ENCODE peak calls at places on chromosomes 6 and 20, in five cellular contexts. M is left ventricle myocardium inferior, N is lower lobe of right lung, H is fibroblast of lung, Z is PC-9. X is an unnamed sample.

GRCh38 chr6:26363882-26364825 is 844 bp upstream of the BTN3A2 start:
- DNase-seq in N (no peak), Z (no peak), M (no peak), H (peak), X (peak)

GRCh38 chr20:32436968-32437367 is 78.8 kb downstream of the ASXL1 start:
- DNase-seq in N (no peak), H (no peak), Z (no peak), M (no peak), X (no peak)

GRCh38 chr6:12232339-12232738 is 57.8 kb upstream of the EDN1 start:
- DNase-seq in Z (no peak), H (peak), M (no peak), N (no peak), X (peak)

GRCh38 chr6:34027939-34028441 is 117.9 kb downstream of the GRM4 start:
- DNase-seq in N (no peak), H (no peak), M (no peak), Z (no peak), X (no peak)

GRCh38 chr20:19672498-19672897 is 85.6 kb upstream of the RIN2 start:
- DNase-seq in N (no peak), M (no peak), H (no peak), Z (no peak), X (no peak)

GRCh38 chr6:111113731-111114438 is 26.6 kb downstream of the SLC16A10 start:
- DNase-seq in Z (no peak), M (peak), N (no peak), H (peak), X (peak)

GRCh38 chr6:31643818-31644454 is 8.5 kb downstream of the BAG6 start:
- DNase-seq in N (no peak), M (no peak), H (no peak), Z (no peak), X (no peak)

GRCh38 chr20:23437126-23437894 is 2.2 kb upstream of the CSTL1 start:
- DNase-seq in Z (no peak), H (no peak), N (no peak), M (no peak), X (no peak)

GRCh38 chr6:30886897-30887255 is 2.6 kb downstream of the DDR1 start:
- DNase-seq in Z (no peak), M (no peak), H (no peak), N (no peak), X (no peak)

GRCh38 chr20:17010181-17010580 is 216.7 kb upstream of the PCSK2 start:
- DNase-seq in Z (no peak), H (no peak), N (no peak), M (no peak), X (no peak)

GRCh38 chr20:37968726-37969401 is 64.4 kb downstream of the TTI1 start:
- DNase-seq in M (no peak), N (no peak), Z (no peak), H (no peak), X (peak)

GRCh38 chr20:3592931-3593330 is 70.3 kb downstream of the GFRA4 start:
- DNase-seq in M (no peak), Z (no peak), H (no peak), N (no peak), X (no peak)

GRCh38 chr6:89944181-89944755 is 50.0 kb downstream of the GJA10 start:
- DNase-seq in H (peak), Z (no peak), M (no peak), N (no peak), X (peak)

GRCh38 chr6:44000164-44000842 is 126.9 kb downstream of the MRPL14 start:
- DNase-seq in H (peak), M (no peak), N (peak), Z (peak), X (no peak)

GRCh38 chr20:59665656-59666555 is 61.6 kb downstream of the PHACTR3 start:
- DNase-seq in M (no peak), Z (no peak), N (no peak), H (no peak), X (no peak)

GRCh38 chr6:154478691-154479090 is 31.8 kb downstream of the CNKSR3 start:
- DNase-seq in N (no peak), M (no peak), Z (no peak), H (peak), X (no peak)

GRCh38 chr6:92723390-92723931 is 695.9 kb downstream of the EPHA7 start:
- DNase-seq in H (no peak), N (no peak), Z (no peak), M (no peak), X (no peak)
- H3K4me3 ChIP-seq in H (no peak), N (no peak), Z (no peak), M (no peak), X (no peak)

GRCh38 chr6:147382945-147383554 is 125.4 kb upstream of the SAMD5 start:
- DNase-seq in Z (peak), N (no peak), M (no peak), H (peak), X (peak)
- TF ChIP-seq CTCF in Z (peak), N (peak), M (peak), H (no peak), X (peak)

GRCh38 chr6:73648166-73648565 is 5.6 kb downstream of the SLC17A5 start:
- DNase-seq in N (no peak), M (no peak), H (peak), Z (no peak), X (peak)

GRCh38 chr6:73644030-73644429 is 9.8 kb downstream of the SLC17A5 start:
- DNase-seq in M (no peak), Z (peak), H (no peak), N (no peak), X (no peak)

GRCh38 chr6:73642530-73642929 is 11.3 kb downstream of the SLC17A5 start:
- DNase-seq in Z (no peak), M (no peak), N (no peak), H (no peak), X (no peak)

GRCh38 chr6:73649783-73650182 is 4.0 kb downstream of the SLC17A5 start:
- DNase-seq in Z (no peak), M (no peak), H (no peak), N (no peak), X (no peak)

DNA sequence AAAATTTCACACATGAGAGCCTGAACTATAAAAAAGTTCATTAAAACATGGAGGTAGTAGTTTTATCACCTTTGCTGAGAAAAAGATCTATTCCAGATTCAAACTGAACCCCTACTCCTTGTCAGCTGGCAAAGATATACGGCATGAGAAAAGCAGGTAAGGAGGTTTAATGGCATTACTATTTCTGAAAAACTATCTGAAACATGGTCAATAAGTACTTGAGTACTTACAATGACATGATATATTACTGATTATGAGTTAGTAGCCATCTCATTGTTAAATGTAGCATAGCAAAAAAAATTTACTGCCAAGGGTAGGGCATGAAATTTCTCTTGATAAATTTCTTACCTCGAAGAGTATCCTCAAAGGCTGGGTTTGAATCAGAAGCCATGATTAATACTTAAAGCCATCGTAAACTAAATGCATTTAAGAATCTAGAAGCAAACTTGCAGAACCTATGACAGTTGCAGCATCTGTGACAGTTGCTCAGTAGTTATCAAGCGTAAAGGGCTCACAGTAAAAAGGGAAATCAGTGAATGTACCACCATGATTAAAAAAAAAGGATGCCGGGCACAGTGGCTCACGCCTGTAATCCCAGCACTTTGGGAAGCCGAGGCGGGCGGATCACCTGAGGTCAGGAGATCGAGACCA is 8.7 kb downstream of the SLC17A5 start:
- DNase-seq in N (no peak), M (no peak), Z (no peak), H (no peak), X (peak)
- H3K4me3 ChIP-seq in N (peak), M (peak), Z (no peak), H (peak), X (peak)

GRCh38 chr6:139927742-139928305 is 553.4 kb upstream of the CITED2 start:
- DNase-seq in N (no peak), Z (no peak), M (no peak), H (no peak), X (no peak)

GRCh38 chr6:139925894-139926641 is 551.6 kb upstream of the CITED2 start:
- DNase-seq in Z (no peak), N (no peak), H (peak), M (no peak), X (peak)

GRCh38 chr6:139926711-139927110 is 552.3 kb upstream of the CITED2 start:
- DNase-seq in M (no peak), Z (no peak), N (no peak), H (peak), X (peak)

GRCh38 chr6:139923964-139924475 is 549.6 kb upstream of the CITED2 start:
- DNase-seq in H (no peak), Z (no peak), M (no peak), N (no peak), X (no peak)

GRCh38 chr6:139927236-139927635 is 552.8 kb upstream of the CITED2 start:
- DNase-seq in N (no peak), Z (no peak), H (peak), M (no peak), X (peak)
- TF ChIP-seq CTCF in N (peak), Z (no peak), H (peak), M (no peak), X (peak)

GRCh38 chr6:148968636-148969270 is 221.9 kb downstream of the UST start:
- DNase-seq in M (no peak), Z (no peak), N (no peak), H (peak), X (peak)
- H3K4me3 ChIP-seq in M (no peak), Z (no peak), N (no peak), H (no peak), X (no peak)

GRCh38 chr20:43984587-43984986 is 69.9 kb downstream of the TOX2 start:
- DNase-seq in M (no peak), Z (no peak), N (no peak), H (no peak), X (no peak)

GRCh38 chr20:43982886-43983285 is 68.2 kb downstream of the TOX2 start:
- DNase-seq in Z (no peak), N (no peak), M (no peak), H (no peak), X (no peak)

GRCh38 chr20:43983904-43984361 is 69.3 kb downstream of the TOX2 start:
- DNase-seq in H (peak), N (no peak), Z (no peak), M (no peak), X (no peak)

GRCh38 chr20:43982016-43982415 is 67.4 kb downstream of the TOX2 start:
- DNase-seq in M (no peak), H (no peak), Z (no peak), N (no peak), X (no peak)

DNA sequence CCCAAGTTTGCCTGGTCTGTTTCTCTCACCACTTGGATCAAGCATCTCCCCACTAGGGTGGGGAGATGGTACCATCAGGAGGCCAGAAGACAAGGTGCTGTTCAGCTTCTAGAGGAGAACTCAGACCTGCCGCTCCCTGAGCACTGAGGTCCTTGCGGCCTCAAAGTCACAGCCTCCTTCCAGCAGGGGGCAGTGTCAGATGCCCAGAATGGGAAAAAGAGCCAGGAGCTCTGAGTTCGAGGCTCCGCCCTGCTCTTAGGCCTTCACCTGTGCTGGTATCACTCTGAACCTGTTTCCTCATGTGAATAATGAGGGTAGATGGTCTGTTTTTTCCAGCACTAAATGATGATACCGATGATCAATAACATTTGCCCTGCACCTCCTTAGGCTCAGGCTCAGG is 68.7 kb downstream of the TOX2 start:
- DNase-seq in M (no peak), H (no peak), Z (no peak), N (no peak), X (no peak)
- TF ChIP-seq CTCF in M (peak), H (no peak), Z (peak), N (peak), X (peak)

DNA sequence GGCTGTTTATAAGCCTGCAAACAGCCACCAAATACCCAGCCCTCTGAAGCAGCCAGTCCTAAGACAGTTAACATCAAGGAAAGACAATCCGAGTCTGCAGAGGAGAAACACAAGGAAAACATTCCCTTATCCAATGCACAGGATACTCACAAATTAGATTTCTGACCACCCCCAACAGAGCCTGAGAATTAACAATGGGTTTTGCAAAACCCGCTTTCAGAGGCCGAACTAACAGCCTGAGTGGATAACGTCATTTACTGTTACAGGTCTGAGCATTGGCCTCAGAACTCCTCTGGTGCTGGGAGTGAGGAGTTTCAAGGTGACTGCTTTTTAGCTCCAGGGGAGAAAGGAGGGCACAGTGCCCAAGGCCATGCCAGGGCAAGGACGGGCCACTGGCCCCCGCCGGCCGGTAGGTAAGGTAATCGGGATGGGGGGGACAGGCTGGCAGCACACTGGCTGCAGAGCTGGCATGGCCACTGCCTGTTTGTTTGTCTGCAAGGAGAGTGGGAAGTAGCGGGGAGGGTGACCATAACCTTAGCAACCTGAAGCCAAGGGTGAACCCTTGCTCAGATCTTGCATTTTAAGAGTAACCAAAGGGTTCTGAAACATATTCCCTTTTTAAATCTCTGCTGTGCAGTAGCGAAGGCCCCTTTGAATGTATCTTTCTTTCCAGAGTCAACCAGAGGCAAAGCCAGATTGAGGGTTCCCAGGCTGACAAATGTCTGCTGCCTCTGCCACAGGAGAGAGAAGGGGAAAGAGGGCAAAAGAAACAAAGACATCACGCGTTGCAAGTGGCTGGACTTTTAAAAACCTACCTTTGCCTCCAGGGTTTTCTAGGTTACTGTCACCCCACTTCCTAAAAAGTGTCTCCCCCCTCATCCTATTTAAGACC is 3.9 kb downstream of the ZMYND8 start:
- DNase-seq in Z (no peak), H (peak), M (peak), N (peak), X (no peak)
- H3K4me3 ChIP-seq in Z (peak), H (no peak), M (peak), N (peak), X (peak)

DNA sequence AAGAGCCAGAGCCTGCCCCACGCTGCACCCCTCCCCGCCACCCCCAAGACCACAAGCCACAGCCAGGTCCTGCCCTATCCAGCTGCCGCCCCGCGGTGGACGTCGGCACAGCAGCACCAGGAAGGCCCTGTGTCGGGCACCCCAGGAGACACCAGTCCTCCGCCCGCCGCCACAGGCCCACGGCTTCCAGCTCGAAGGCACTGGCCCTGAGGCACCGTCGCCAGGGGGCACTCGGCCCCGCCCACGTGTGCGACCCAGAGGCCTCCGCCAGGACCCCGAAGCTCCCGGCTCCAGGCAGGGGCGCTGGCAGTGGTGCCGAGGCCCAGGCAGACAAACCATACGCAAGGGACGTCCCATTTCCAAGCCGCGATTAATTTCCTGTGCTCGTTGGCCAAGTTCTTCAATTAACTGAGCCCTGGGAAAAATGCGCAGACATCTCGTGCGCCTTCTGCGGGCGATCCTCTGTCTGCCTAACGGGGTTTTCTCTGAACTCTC is 19.4 kb downstream of the KCNQ2 start:
- DNase-seq in Z (no peak), H (no peak), N (no peak), M (no peak), X (no peak)
- TF ChIP-seq CTCF in Z (no peak), H (no peak), N (no peak), M (peak), X (no peak)

DNA sequence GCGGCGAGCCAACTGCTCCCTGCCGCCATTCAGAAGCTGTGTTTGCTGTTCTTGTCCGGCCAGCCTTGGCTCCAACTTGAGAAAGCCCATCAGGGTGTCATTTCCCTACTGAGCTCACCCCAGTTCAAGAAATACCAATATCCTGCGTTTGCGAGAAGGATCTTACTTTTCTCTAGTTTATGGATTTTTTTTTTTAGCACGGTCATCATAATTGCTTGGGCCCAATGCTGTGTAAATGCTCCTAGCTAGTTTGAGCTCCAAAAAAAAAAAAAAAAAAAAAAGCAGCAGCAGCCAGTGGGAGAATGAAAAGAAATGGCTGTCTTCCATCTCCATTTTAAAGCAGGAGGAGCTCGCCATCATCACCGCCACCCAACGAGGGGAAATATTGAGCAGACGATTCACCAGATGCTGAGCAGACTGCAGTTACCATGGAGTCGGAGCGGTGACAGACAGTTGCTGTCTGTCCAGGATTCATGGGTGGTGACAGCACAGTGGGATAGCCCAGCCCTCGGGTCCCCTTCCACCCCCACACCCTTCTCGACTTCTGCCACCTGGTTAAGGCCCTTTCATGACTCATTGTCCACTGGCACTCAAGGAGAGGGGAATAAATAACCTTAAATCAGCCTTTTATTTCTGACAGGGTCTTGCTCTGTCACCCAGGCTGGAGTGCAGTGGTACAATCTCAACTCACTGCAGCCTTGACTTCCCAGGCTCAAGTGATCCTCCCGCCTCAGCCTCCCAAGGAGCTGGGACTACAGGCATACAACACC is 132.4 kb upstream of the SNX9 start:
- DNase-seq in Z (no peak), H (no peak), M (no peak), N (no peak), X (no peak)
- H3K4me3 ChIP-seq in Z (no peak), H (no peak), M (no peak), N (no peak), X (no peak)